ENCODE peak calls at places on chromosomes 16 and 17, in ten cellular contexts. One of them, this sample, is unnamed.

GRCh38 chr16:1993731-1994131 is 4.0 kb downstream of the SYNGR3 start:
- DNase-seq in thyroid gland: peak
- DNase-seq in stimulated activated CD4-positive, alpha-beta T cell treated with anti-CD3 and anti-CD28 coated beads, TNF-alpha, amount 100 ng/mL, for 48 hours: no peak
- DNase-seq in NCI-H460: no peak
- DNase-seq in T-helper 22 cell: no peak
- DNase-seq in C1 segment of cervical spinal cord: no peak
- DNase-seq in endothelial cell: no peak
- DNase-seq in RWPE1: no peak
- DNase-seq in stimulated activated CD8-positive, alpha-beta memory T cell treated with anti-CD3 and anti-CD28 coated beads, Interleukin-4, amount 100 ng/mL, for 1 hour: no peak
- DNase-seq in natural killer cell treated with Interleukin-12 subunit alpha and Interleukin-12 subunit beta and Interleukin-15 and Interleukin-18, amount 100 ng/mL, for 72 hours: no peak
- DNase-seq in this sample: no peak

GRCh38 chr16:49452108-49452507 is 78.5 kb downstream of the C16orf78 start:
- DNase-seq in thyroid gland: no peak
- DNase-seq in stimulated activated CD4-positive, alpha-beta T cell treated with anti-CD3 and anti-CD28 coated beads, TNF-alpha, amount 100 ng/mL, for 48 hours: no peak
- DNase-seq in NCI-H460: no peak
- DNase-seq in T-helper 22 cell: no peak
- DNase-seq in C1 segment of cervical spinal cord: no peak
- DNase-seq in endothelial cell: peak
- DNase-seq in RWPE1: no peak
- DNase-seq in stimulated activated CD8-positive, alpha-beta memory T cell treated with anti-CD3 and anti-CD28 coated beads, Interleukin-4, amount 100 ng/mL, for 1 hour: no peak
- DNase-seq in natural killer cell treated with Interleukin-12 subunit alpha and Interleukin-12 subunit beta and Interleukin-15 and Interleukin-18, amount 100 ng/mL, for 72 hours: no peak
- DNase-seq in this sample: no peak

GRCh38 chr16:23408242-23409201 is 44.5 kb downstream of the COG7 start:
- DNase-seq in thyroid gland: peak
- DNase-seq in stimulated activated CD4-positive, alpha-beta T cell treated with anti-CD3 and anti-CD28 coated beads, TNF-alpha, amount 100 ng/mL, for 48 hours: no peak
- DNase-seq in NCI-H460: no peak
- DNase-seq in T-helper 22 cell: no peak
- DNase-seq in C1 segment of cervical spinal cord: no peak
- DNase-seq in endothelial cell: no peak
- DNase-seq in RWPE1: no peak
- DNase-seq in stimulated activated CD8-positive, alpha-beta memory T cell treated with anti-CD3 and anti-CD28 coated beads, Interleukin-4, amount 100 ng/mL, for 1 hour: no peak
- DNase-seq in natural killer cell treated with Interleukin-12 subunit alpha and Interleukin-12 subunit beta and Interleukin-15 and Interleukin-18, amount 100 ng/mL, for 72 hours: no peak
- DNase-seq in this sample: no peak

GRCh38 chr16:1989826-1990335 is at the start of gene SYNGR3:
- DNase-seq in thyroid gland: no peak
- DNase-seq in stimulated activated CD4-positive, alpha-beta T cell treated with anti-CD3 and anti-CD28 coated beads, TNF-alpha, amount 100 ng/mL, for 48 hours: no peak
- DNase-seq in NCI-H460: no peak
- DNase-seq in T-helper 22 cell: no peak
- DNase-seq in C1 segment of cervical spinal cord: no peak
- DNase-seq in endothelial cell: no peak
- DNase-seq in RWPE1: no peak
- DNase-seq in stimulated activated CD8-positive, alpha-beta memory T cell treated with anti-CD3 and anti-CD28 coated beads, Interleukin-4, amount 100 ng/mL, for 1 hour: no peak
- DNase-seq in natural killer cell treated with Interleukin-12 subunit alpha and Interleukin-12 subunit beta and Interleukin-15 and Interleukin-18, amount 100 ng/mL, for 72 hours: no peak
- DNase-seq in this sample: no peak

GRCh38 chr17:14793237-14793636 is 471.9 kb downstream of the PMP22 start:
- DNase-seq in thyroid gland: no peak
- DNase-seq in stimulated activated CD4-positive, alpha-beta T cell treated with anti-CD3 and anti-CD28 coated beads, TNF-alpha, amount 100 ng/mL, for 48 hours: no peak
- DNase-seq in NCI-H460: no peak
- DNase-seq in T-helper 22 cell: no peak
- DNase-seq in C1 segment of cervical spinal cord: no peak
- DNase-seq in endothelial cell: no peak
- DNase-seq in RWPE1: no peak
- DNase-seq in stimulated activated CD8-positive, alpha-beta memory T cell treated with anti-CD3 and anti-CD28 coated beads, Interleukin-4, amount 100 ng/mL, for 1 hour: no peak
- DNase-seq in natural killer cell treated with Interleukin-12 subunit alpha and Interleukin-12 subunit beta and Interleukin-15 and Interleukin-18, amount 100 ng/mL, for 72 hours: no peak
- DNase-seq in this sample: no peak

GRCh38 chr16:77721752-77722314 is 481 bp upstream of the NUDT7 start:
- DNase-seq in thyroid gland: peak
- DNase-seq in stimulated activated CD4-positive, alpha-beta T cell treated with anti-CD3 and anti-CD28 coated beads, TNF-alpha, amount 100 ng/mL, for 48 hours: no peak
- DNase-seq in NCI-H460: no peak
- DNase-seq in T-helper 22 cell: no peak
- DNase-seq in C1 segment of cervical spinal cord: no peak
- DNase-seq in endothelial cell: no peak
- DNase-seq in RWPE1: no peak
- DNase-seq in stimulated activated CD8-positive, alpha-beta memory T cell treated with anti-CD3 and anti-CD28 coated beads, Interleukin-4, amount 100 ng/mL, for 1 hour: no peak
- DNase-seq in natural killer cell treated with Interleukin-12 subunit alpha and Interleukin-12 subunit beta and Interleukin-15 and Interleukin-18, amount 100 ng/mL, for 72 hours: no peak
- DNase-seq in this sample: no peak

GRCh38 chr16:68658258-68658973 is 13.3 kb downstream of the CDH3 start:
- DNase-seq in thyroid gland: peak
- DNase-seq in stimulated activated CD4-positive, alpha-beta T cell treated with anti-CD3 and anti-CD28 coated beads, TNF-alpha, amount 100 ng/mL, for 48 hours: no peak
- DNase-seq in NCI-H460: no peak
- DNase-seq in T-helper 22 cell: no peak
- DNase-seq in C1 segment of cervical spinal cord: no peak
- DNase-seq in endothelial cell: no peak
- DNase-seq in RWPE1: peak
- DNase-seq in stimulated activated CD8-positive, alpha-beta memory T cell treated with anti-CD3 and anti-CD28 coated beads, Interleukin-4, amount 100 ng/mL, for 1 hour: no peak
- DNase-seq in natural killer cell treated with Interleukin-12 subunit alpha and Interleukin-12 subunit beta and Interleukin-15 and Interleukin-18, amount 100 ng/mL, for 72 hours: no peak
- DNase-seq in this sample: no peak

GRCh38 chr17:9022553-9023388 is 1.5 kb downstream of the NTN1 start:
- DNase-seq in thyroid gland: no peak
- DNase-seq in stimulated activated CD4-positive, alpha-beta T cell treated with anti-CD3 and anti-CD28 coated beads, TNF-alpha, amount 100 ng/mL, for 48 hours: no peak
- DNase-seq in NCI-H460: no peak
- DNase-seq in T-helper 22 cell: no peak
- DNase-seq in C1 segment of cervical spinal cord: no peak
- DNase-seq in endothelial cell: peak
- DNase-seq in RWPE1: no peak
- DNase-seq in stimulated activated CD8-positive, alpha-beta memory T cell treated with anti-CD3 and anti-CD28 coated beads, Interleukin-4, amount 100 ng/mL, for 1 hour: no peak
- DNase-seq in natural killer cell treated with Interleukin-12 subunit alpha and Interleukin-12 subunit beta and Interleukin-15 and Interleukin-18, amount 100 ng/mL, for 72 hours: no peak
- DNase-seq in this sample: peak

GRCh38 chr17:38628441-38628840 is 22.7 kb upstream of the SRCIN1 start:
- DNase-seq in thyroid gland: no peak
- DNase-seq in stimulated activated CD4-positive, alpha-beta T cell treated with anti-CD3 and anti-CD28 coated beads, TNF-alpha, amount 100 ng/mL, for 48 hours: no peak
- DNase-seq in NCI-H460: peak
- DNase-seq in T-helper 22 cell: no peak
- DNase-seq in C1 segment of cervical spinal cord: no peak
- DNase-seq in endothelial cell: no peak
- DNase-seq in RWPE1: peak
- DNase-seq in stimulated activated CD8-positive, alpha-beta memory T cell treated with anti-CD3 and anti-CD28 coated beads, Interleukin-4, amount 100 ng/mL, for 1 hour: no peak
- DNase-seq in natural killer cell treated with Interleukin-12 subunit alpha and Interleukin-12 subunit beta and Interleukin-15 and Interleukin-18, amount 100 ng/mL, for 72 hours: no peak
- DNase-seq in this sample: no peak

GRCh38 chr17:79950711-79951110 is 85.0 kb downstream of the TBC1D16 start:
- DNase-seq in thyroid gland: no peak
- DNase-seq in stimulated activated CD4-positive, alpha-beta T cell treated with anti-CD3 and anti-CD28 coated beads, TNF-alpha, amount 100 ng/mL, for 48 hours: no peak
- DNase-seq in NCI-H460: no peak
- DNase-seq in T-helper 22 cell: no peak
- DNase-seq in C1 segment of cervical spinal cord: no peak
- DNase-seq in endothelial cell: no peak
- DNase-seq in RWPE1: no peak
- DNase-seq in stimulated activated CD8-positive, alpha-beta memory T cell treated with anti-CD3 and anti-CD28 coated beads, Interleukin-4, amount 100 ng/mL, for 1 hour: no peak
- DNase-seq in natural killer cell treated with Interleukin-12 subunit alpha and Interleukin-12 subunit beta and Interleukin-15 and Interleukin-18, amount 100 ng/mL, for 72 hours: peak
- DNase-seq in this sample: no peak

GRCh38 chr17:74924250-74924948 is at the start of gene OTOP2:
- DNase-seq in thyroid gland: no peak
- DNase-seq in stimulated activated CD4-positive, alpha-beta T cell treated with anti-CD3 and anti-CD28 coated beads, TNF-alpha, amount 100 ng/mL, for 48 hours: no peak
- DNase-seq in NCI-H460: no peak
- DNase-seq in T-helper 22 cell: no peak
- DNase-seq in C1 segment of cervical spinal cord: no peak
- DNase-seq in endothelial cell: no peak
- DNase-seq in RWPE1: no peak
- DNase-seq in stimulated activated CD8-positive, alpha-beta memory T cell treated with anti-CD3 and anti-CD28 coated beads, Interleukin-4, amount 100 ng/mL, for 1 hour: no peak
- DNase-seq in natural killer cell treated with Interleukin-12 subunit alpha and Interleukin-12 subunit beta and Interleukin-15 and Interleukin-18, amount 100 ng/mL, for 72 hours: no peak
- DNase-seq in this sample: no peak

GRCh38 chr17:60641810-60642220 is 35.8 kb upstream of the BCAS3 start:
- DNase-seq in thyroid gland: peak
- DNase-seq in stimulated activated CD4-positive, alpha-beta T cell treated with anti-CD3 and anti-CD28 coated beads, TNF-alpha, amount 100 ng/mL, for 48 hours: peak
- DNase-seq in NCI-H460: peak
- DNase-seq in T-helper 22 cell: peak
- DNase-seq in C1 segment of cervical spinal cord: no peak
- DNase-seq in endothelial cell: peak
- DNase-seq in RWPE1: peak
- DNase-seq in stimulated activated CD8-positive, alpha-beta memory T cell treated with anti-CD3 and anti-CD28 coated beads, Interleukin-4, amount 100 ng/mL, for 1 hour: peak
- DNase-seq in natural killer cell treated with Interleukin-12 subunit alpha and Interleukin-12 subunit beta and Interleukin-15 and Interleukin-18, amount 100 ng/mL, for 72 hours: no peak
- DNase-seq in this sample: peak

GRCh38 chr16:56120447-56121155 is 70.7 kb upstream of the GNAO1 start:
- DNase-seq in thyroid gland: no peak
- DNase-seq in stimulated activated CD4-positive, alpha-beta T cell treated with anti-CD3 and anti-CD28 coated beads, TNF-alpha, amount 100 ng/mL, for 48 hours: no peak
- DNase-seq in NCI-H460: no peak
- DNase-seq in T-helper 22 cell: no peak
- DNase-seq in C1 segment of cervical spinal cord: no peak
- DNase-seq in endothelial cell: no peak
- DNase-seq in RWPE1: no peak
- DNase-seq in stimulated activated CD8-positive, alpha-beta memory T cell treated with anti-CD3 and anti-CD28 coated beads, Interleukin-4, amount 100 ng/mL, for 1 hour: no peak
- DNase-seq in natural killer cell treated with Interleukin-12 subunit alpha and Interleukin-12 subunit beta and Interleukin-15 and Interleukin-18, amount 100 ng/mL, for 72 hours: no peak
- DNase-seq in this sample: no peak

GRCh38 chr16:85998868-85999729 is 100.1 kb downstream of the IRF8 start:
- DNase-seq in thyroid gland: no peak
- DNase-seq in stimulated activated CD4-positive, alpha-beta T cell treated with anti-CD3 and anti-CD28 coated beads, TNF-alpha, amount 100 ng/mL, for 48 hours: no peak
- DNase-seq in NCI-H460: no peak
- DNase-seq in T-helper 22 cell: no peak
- DNase-seq in C1 segment of cervical spinal cord: no peak
- DNase-seq in endothelial cell: no peak
- DNase-seq in RWPE1: peak
- DNase-seq in stimulated activated CD8-positive, alpha-beta memory T cell treated with anti-CD3 and anti-CD28 coated beads, Interleukin-4, amount 100 ng/mL, for 1 hour: no peak
- DNase-seq in natural killer cell treated with Interleukin-12 subunit alpha and Interleukin-12 subunit beta and Interleukin-15 and Interleukin-18, amount 100 ng/mL, for 72 hours: no peak
- DNase-seq in this sample: no peak

GRCh38 chr16:56635441-56635967 is 3.0 kb upstream of the MT1A start:
- DNase-seq in thyroid gland: no peak
- DNase-seq in stimulated activated CD4-positive, alpha-beta T cell treated with anti-CD3 and anti-CD28 coated beads, TNF-alpha, amount 100 ng/mL, for 48 hours: no peak
- DNase-seq in NCI-H460: no peak
- DNase-seq in T-helper 22 cell: no peak
- DNase-seq in C1 segment of cervical spinal cord: no peak
- DNase-seq in endothelial cell: no peak
- DNase-seq in RWPE1: no peak
- DNase-seq in stimulated activated CD8-positive, alpha-beta memory T cell treated with anti-CD3 and anti-CD28 coated beads, Interleukin-4, amount 100 ng/mL, for 1 hour: no peak
- DNase-seq in natural killer cell treated with Interleukin-12 subunit alpha and Interleukin-12 subunit beta and Interleukin-15 and Interleukin-18, amount 100 ng/mL, for 72 hours: no peak
- DNase-seq in this sample: no peak

GRCh38 chr17:79947351-79948031 is 88.2 kb downstream of the TBC1D16 start:
- DNase-seq in thyroid gland: peak
- DNase-seq in stimulated activated CD4-positive, alpha-beta T cell treated with anti-CD3 and anti-CD28 coated beads, TNF-alpha, amount 100 ng/mL, for 48 hours: no peak
- DNase-seq in NCI-H460: no peak
- DNase-seq in T-helper 22 cell: no peak
- DNase-seq in C1 segment of cervical spinal cord: no peak
- DNase-seq in endothelial cell: no peak
- DNase-seq in RWPE1: peak
- DNase-seq in stimulated activated CD8-positive, alpha-beta memory T cell treated with anti-CD3 and anti-CD28 coated beads, Interleukin-4, amount 100 ng/mL, for 1 hour: no peak
- DNase-seq in natural killer cell treated with Interleukin-12 subunit alpha and Interleukin-12 subunit beta and Interleukin-15 and Interleukin-18, amount 100 ng/mL, for 72 hours: peak
- DNase-seq in this sample: no peak

GRCh38 chr17:59627770-59628171 is 8.1 kb downstream of the CLTC start:
- DNase-seq in thyroid gland: no peak
- DNase-seq in stimulated activated CD4-positive, alpha-beta T cell treated with anti-CD3 and anti-CD28 coated beads, TNF-alpha, amount 100 ng/mL, for 48 hours: no peak
- DNase-seq in NCI-H460: no peak
- DNase-seq in T-helper 22 cell: no peak
- DNase-seq in C1 segment of cervical spinal cord: no peak
- DNase-seq in endothelial cell: no peak
- DNase-seq in RWPE1: no peak
- DNase-seq in stimulated activated CD8-positive, alpha-beta memory T cell treated with anti-CD3 and anti-CD28 coated beads, Interleukin-4, amount 100 ng/mL, for 1 hour: no peak
- DNase-seq in natural killer cell treated with Interleukin-12 subunit alpha and Interleukin-12 subunit beta and Interleukin-15 and Interleukin-18, amount 100 ng/mL, for 72 hours: no peak
- DNase-seq in this sample: no peak

GRCh38 chr16:23252310-23252709 is 49.8 kb upstream of the SCNN1B start:
- DNase-seq in thyroid gland: no peak
- DNase-seq in stimulated activated CD4-positive, alpha-beta T cell treated with anti-CD3 and anti-CD28 coated beads, TNF-alpha, amount 100 ng/mL, for 48 hours: no peak
- DNase-seq in NCI-H460: no peak
- DNase-seq in T-helper 22 cell: no peak
- DNase-seq in C1 segment of cervical spinal cord: no peak
- DNase-seq in endothelial cell: no peak
- DNase-seq in RWPE1: no peak
- DNase-seq in stimulated activated CD8-positive, alpha-beta memory T cell treated with anti-CD3 and anti-CD28 coated beads, Interleukin-4, amount 100 ng/mL, for 1 hour: no peak
- DNase-seq in natural killer cell treated with Interleukin-12 subunit alpha and Interleukin-12 subunit beta and Interleukin-15 and Interleukin-18, amount 100 ng/mL, for 72 hours: no peak
- DNase-seq in this sample: no peak

GRCh38 chr16:85386467-85387170 is 226.5 kb upstream of the GSE1 start:
- DNase-seq in thyroid gland: peak
- DNase-seq in stimulated activated CD4-positive, alpha-beta T cell treated with anti-CD3 and anti-CD28 coated beads, TNF-alpha, amount 100 ng/mL, for 48 hours: no peak
- DNase-seq in NCI-H460: no peak
- DNase-seq in T-helper 22 cell: no peak
- DNase-seq in C1 segment of cervical spinal cord: no peak
- DNase-seq in endothelial cell: peak
- DNase-seq in RWPE1: no peak
- DNase-seq in stimulated activated CD8-positive, alpha-beta memory T cell treated with anti-CD3 and anti-CD28 coated beads, Interleukin-4, amount 100 ng/mL, for 1 hour: no peak
- DNase-seq in natural killer cell treated with Interleukin-12 subunit alpha and Interleukin-12 subunit beta and Interleukin-15 and Interleukin-18, amount 100 ng/mL, for 72 hours: peak
- DNase-seq in this sample: no peak

GRCh38 chr16:4461250-4462085 is 13.0 kb downstream of the NMRAL1 start:
- DNase-seq in thyroid gland: no peak
- DNase-seq in stimulated activated CD4-positive, alpha-beta T cell treated with anti-CD3 and anti-CD28 coated beads, TNF-alpha, amount 100 ng/mL, for 48 hours: no peak
- DNase-seq in NCI-H460: no peak
- DNase-seq in T-helper 22 cell: no peak
- DNase-seq in C1 segment of cervical spinal cord: no peak
- DNase-seq in endothelial cell: no peak
- DNase-seq in RWPE1: peak
- DNase-seq in stimulated activated CD8-positive, alpha-beta memory T cell treated with anti-CD3 and anti-CD28 coated beads, Interleukin-4, amount 100 ng/mL, for 1 hour: no peak
- DNase-seq in natural killer cell treated with Interleukin-12 subunit alpha and Interleukin-12 subunit beta and Interleukin-15 and Interleukin-18, amount 100 ng/mL, for 72 hours: no peak
- DNase-seq in this sample: no peak

This sample was measured in progenitor cell of endocrine pancreas.